ENCODE peak calls at places on chromosomes 16 and 17, in five cellular contexts. One of them, this sample, is unnamed.

GRCh38 chr17:60652484-60653247 is 25.0 kb upstream of the BCAS3 start:
- DNase-seq in H1: no peak
- DNase-seq in K562: no peak
- DNase-seq in GM12878: peak; percentile 52
- DNase-seq in GM12891: no peak
- DNase-seq in this sample: no peak

GRCh38 chr17:63476857-63477470 is at the start of gene ACE:
- DNase-seq in H1: no peak
- DNase-seq in K562: peak; percentile 69
- DNase-seq in GM12878: no peak
- DNase-seq in GM12891: peak; percentile 70
- DNase-seq in this sample: no peak

GRCh38 chr17:69344939-69345338 is 18.0 kb upstream of the ABCA5 start:
- DNase-seq in H1: no peak
- DNase-seq in K562: no peak
- DNase-seq in GM12878: no peak
- DNase-seq in GM12891: no peak
- DNase-seq in this sample: no peak

GRCh38 chr17:80063815-80064585 is 27.6 kb downstream of the CCDC40 start:
- DNase-seq in H1: no peak
- DNase-seq in K562: peak; percentile 73
- DNase-seq in GM12878: no peak
- DNase-seq in GM12891: no peak
- DNase-seq in this sample: no peak

GRCh38 chr16:25257504-25257955 is at the start of gene ZKSCAN2:
- DNase-seq in H1: peak; percentile 54
- DNase-seq in K562: peak; percentile 94
- DNase-seq in GM12878: peak; percentile 40
- DNase-seq in GM12891: peak; percentile 80
- DNase-seq in this sample: peak; percentile 79

GRCh38 chr16:48361012-48361411 is 24.2 kb downstream of the SIAH1 start:
- DNase-seq in H1: no peak
- DNase-seq in K562: no peak
- DNase-seq in GM12878: no peak
- DNase-seq in GM12891: no peak
- DNase-seq in this sample: no peak

GRCh38 chr17:29162909-29163341 is 17.3 kb downstream of the MYO18A start:
- DNase-seq in H1: no peak
- DNase-seq in K562: peak; percentile 93
- DNase-seq in GM12878: no peak
- DNase-seq in GM12891: no peak
- DNase-seq in this sample: no peak

GRCh38 chr17:77154187-77154586 is 13.4 kb downstream of the SEC14L1 start:
- DNase-seq in H1: no peak
- DNase-seq in K562: no peak
- DNase-seq in GM12878: no peak
- DNase-seq in GM12891: no peak
- DNase-seq in this sample: no peak

GRCh38 chr16:49700928-49701685 is 154.8 kb downstream of the ZNF423 start:
- DNase-seq in H1: no peak
- DNase-seq in K562: no peak
- DNase-seq in GM12878: no peak
- DNase-seq in GM12891: no peak
- DNase-seq in this sample: no peak

GRCh38 chr16:50304467-50305440 is 38.4 kb downstream of the ADCY7 start:
- DNase-seq in H1: no peak
- DNase-seq in K562: no peak
- DNase-seq in GM12878: no peak
- DNase-seq in GM12891: no peak
- DNase-seq in this sample: peak; percentile 12

GRCh38 chr16:85028638-85029412 is 1.2 kb downstream of the KIAA0513 start:
- DNase-seq in H1: no peak
- DNase-seq in K562: no peak
- DNase-seq in GM12878: no peak
- DNase-seq in GM12891: peak; percentile 48
- DNase-seq in this sample: peak; percentile 30

GRCh38 chr16:48276102-48276501 is 28.8 kb upstream of the ABCC11 start:
- DNase-seq in H1: no peak
- DNase-seq in K562: no peak
- DNase-seq in GM12878: no peak
- DNase-seq in GM12891: no peak
- DNase-seq in this sample: no peak

GRCh38 chr16:35207059-35207999 is 1747.9 kb downstream of the TP53TG3F start:
- DNase-seq in H1: no peak
- DNase-seq in K562: peak; percentile 43
- DNase-seq in GM12878: no peak
- DNase-seq in GM12891: no peak
- DNase-seq in this sample: no peak

GRCh38 chr17:80030730-80031410 is 4.8 kb downstream of the TBC1D16 start:
- DNase-seq in H1: no peak
- DNase-seq in K562: no peak
- DNase-seq in GM12878: no peak
- DNase-seq in GM12891: no peak
- DNase-seq in this sample: no peak

GRCh38 chr17:36858119-36859002 is 78.9 kb upstream of the LHX1 start:
- DNase-seq in H1: no peak
- DNase-seq in K562: no peak
- DNase-seq in GM12878: no peak
- DNase-seq in GM12891: no peak
- DNase-seq in this sample: no peak

GRCh38 chr16:23171234-23171948 is 11.2 kb upstream of the SCNN1G start:
- DNase-seq in H1: no peak
- DNase-seq in K562: no peak
- DNase-seq in GM12878: no peak
- DNase-seq in GM12891: no peak
- DNase-seq in this sample: no peak

GRCh38 chr17:10013360-10014112 is 108.5 kb upstream of the RCVRN start:
- DNase-seq in H1: no peak
- DNase-seq in K562: no peak
- DNase-seq in GM12878: peak; percentile 61
- DNase-seq in GM12891: peak; percentile 31
- DNase-seq in this sample: peak; percentile 39

GRCh38 chr16:85308585-85309540 is 196.6 kb upstream of the CIBAR2 start:
- DNase-seq in H1: no peak
- DNase-seq in K562: no peak
- DNase-seq in GM12878: no peak
- DNase-seq in GM12891: no peak
- DNase-seq in this sample: no peak

GRCh38 chr16:61887903-61888302 is 148.3 kb downstream of the CDH8 start:
- DNase-seq in H1: no peak
- DNase-seq in K562: no peak
- DNase-seq in GM12878: peak; percentile 19
- DNase-seq in GM12891: no peak
- DNase-seq in this sample: no peak

GRCh38 chr16:84380405-84380804 is 12.1 kb downstream of the ATP2C2 start:
- DNase-seq in H1: no peak
- DNase-seq in K562: no peak
- DNase-seq in GM12878: peak; percentile 4
- DNase-seq in GM12891: no peak
- DNase-seq in this sample: no peak

GRCh38 chr17:45137561-45138305 is 2.2 kb downstream of the ACBD4 start:
- DNase-seq in H1: no peak
- DNase-seq in K562: no peak
- DNase-seq in GM12878: no peak
- DNase-seq in GM12891: no peak
- DNase-seq in this sample: no peak

GRCh38 chr16:73339821-73340220 is 291.9 kb upstream of the ZFHX3 start:
- DNase-seq in H1: no peak
- DNase-seq in K562: no peak
- DNase-seq in GM12878: no peak
- DNase-seq in GM12891: no peak
- DNase-seq in this sample: no peak

GRCh38 chr17:9233271-9233599 is 211.9 kb downstream of the NTN1 start:
- DNase-seq in H1: no peak
- DNase-seq in K562: no peak
- DNase-seq in GM12878: no peak
- DNase-seq in GM12891: no peak
- DNase-seq in this sample: no peak

GRCh38 chr17:32275060-32276042 is 9.7 kb downstream of the RHBDL3 start:
- DNase-seq in H1: no peak
- DNase-seq in K562: peak; percentile 85
- DNase-seq in GM12878: no peak
- DNase-seq in GM12891: no peak
- DNase-seq in this sample: no peak

GRCh38 chr16:89931305-89931896 is 8.3 kb downstream of the TUBB3 start:
- DNase-seq in H1: no peak
- DNase-seq in K562: no peak
- DNase-seq in GM12878: no peak
- DNase-seq in GM12891: no peak
- DNase-seq in this sample: no peak

GRCh38 chr16:49023095-49023494 is 258.5 kb downstream of the CBLN1 start:
- DNase-seq in H1: no peak
- DNase-seq in K562: no peak
- DNase-seq in GM12878: no peak
- DNase-seq in GM12891: no peak
- DNase-seq in this sample: no peak

GRCh38 chr16:56370836-56371235 is 54.5 kb downstream of the AMFR start:
- DNase-seq in H1: no peak
- DNase-seq in K562: no peak
- DNase-seq in GM12878: no peak
- DNase-seq in GM12891: no peak
- DNase-seq in this sample: no peak

GRCh38 chr16:5042574-5043171 is 8.9 kb upstream of the NAGPA start:
- DNase-seq in H1: no peak
- DNase-seq in K562: no peak
- DNase-seq in GM12878: no peak
- DNase-seq in GM12891: no peak
- DNase-seq in this sample: no peak

GRCh38 chr16:35931722-35932121 is 2472.3 kb downstream of the TP53TG3F start:
- DNase-seq in H1: no peak
- DNase-seq in K562: no peak
- DNase-seq in GM12878: no peak
- DNase-seq in GM12891: no peak
- DNase-seq in this sample: no peak

GRCh38 chr16:67311607-67312449 is 14.7 kb downstream of the KCTD19 start:
- DNase-seq in H1: no peak
- DNase-seq in K562: no peak
- DNase-seq in GM12878: peak; percentile 93
- DNase-seq in GM12891: no peak
- DNase-seq in this sample: no peak
- TF ChIP-seq TAF1 in H1: no peak
- TF ChIP-seq TAF1 in K562: no peak
- TF ChIP-seq TAF1 in GM12878: no peak
- TF ChIP-seq TAF1 in GM12891: no peak
- TF ChIP-seq TAF1 in this sample: no peak

GRCh38 chr16:59612094-59612493 is 878.0 kb upstream of the GOT2 start:
- DNase-seq in H1: no peak
- DNase-seq in K562: no peak
- DNase-seq in GM12878: no peak
- DNase-seq in GM12891: no peak
- DNase-seq in this sample: no peak
- TF ChIP-seq POLR2AphosphoS5 in H1: no peak
- TF ChIP-seq POLR2AphosphoS5 in K562: no peak
- TF ChIP-seq POLR2AphosphoS5 in GM12878: no peak
- TF ChIP-seq POLR2AphosphoS5 in GM12891: no peak
- TF ChIP-seq POLR2AphosphoS5 in this sample: no peak

DNA sequence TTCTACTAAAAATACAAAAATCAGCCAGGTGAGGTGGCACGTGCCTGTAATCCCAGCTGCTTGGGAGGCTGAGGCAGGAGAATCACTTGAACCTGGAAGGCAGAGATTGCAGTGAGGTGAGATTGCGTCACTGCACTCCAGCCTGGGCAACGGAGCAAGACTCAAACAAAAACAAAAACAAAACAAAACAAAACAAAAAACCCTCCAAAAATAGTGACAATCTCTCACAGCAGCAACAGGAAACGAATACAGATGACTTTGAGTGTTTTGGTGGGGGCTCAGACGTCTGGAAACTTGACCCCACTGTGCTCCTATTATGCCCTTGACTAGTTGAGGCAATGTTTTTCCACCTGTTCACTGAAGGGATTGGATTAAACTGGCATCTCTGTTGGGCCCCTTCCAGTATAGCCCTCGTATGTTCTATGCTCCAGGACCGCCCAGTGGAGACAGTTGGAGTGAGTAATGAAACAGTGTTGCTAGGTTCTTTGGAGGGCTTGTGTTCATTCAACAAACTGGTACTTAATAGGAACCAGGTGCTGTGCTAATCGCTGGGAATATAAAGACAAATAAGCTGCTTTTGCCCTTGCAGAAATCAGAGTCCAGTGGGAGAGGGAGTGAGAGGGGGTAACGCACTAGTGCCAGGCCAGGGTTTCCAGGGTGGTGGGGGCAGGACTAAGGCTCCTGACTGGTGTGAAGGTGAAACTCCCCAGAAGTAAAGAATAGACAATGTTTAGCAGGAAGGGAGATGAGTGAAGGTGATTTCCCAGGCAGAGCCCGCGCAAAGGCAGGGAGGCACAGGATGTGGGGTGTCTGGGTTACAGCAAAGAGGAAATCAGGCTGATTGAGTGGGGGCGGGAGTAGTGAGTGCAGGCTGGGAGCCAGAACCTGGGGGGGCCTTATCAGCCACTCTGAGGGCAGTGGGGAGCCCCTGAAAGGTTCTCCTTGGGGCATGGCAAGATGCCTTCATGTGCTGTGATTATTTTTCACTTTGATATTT is 167.2 kb downstream of the UTP18 start:
- DNase-seq in H1: no peak
- DNase-seq in K562: no peak
- DNase-seq in GM12878: peak; percentile 26
- DNase-seq in GM12891: peak; percentile 19
- DNase-seq in this sample: peak; percentile 13
- TF ChIP-seq TAF1 in H1: no peak
- TF ChIP-seq TAF1 in K562: no peak
- TF ChIP-seq TAF1 in GM12878: no peak
- TF ChIP-seq TAF1 in GM12891: no peak
- TF ChIP-seq TAF1 in this sample: no peak

GRCh38 chr16:81621496-81621895 is 157.6 kb upstream of the PLCG2 start:
- DNase-seq in H1: no peak
- DNase-seq in K562: no peak
- DNase-seq in GM12878: no peak
- DNase-seq in GM12891: no peak
- DNase-seq in this sample: no peak
- TF ChIP-seq POLR2AphosphoS5 in H1: no peak
- TF ChIP-seq POLR2AphosphoS5 in K562: no peak
- TF ChIP-seq POLR2AphosphoS5 in GM12878: no peak
- TF ChIP-seq POLR2AphosphoS5 in GM12891: no peak
- TF ChIP-seq POLR2AphosphoS5 in this sample: no peak

This sample was measured in GM12892.